ENCODE peak calls at places on chromosome 11, in four cellular contexts. F is astrocyte of the spinal cord, T is psoas muscle, W is amniotic epithelial cell. O is an unnamed sample.

GRCh38 chr11:118353084-118353710 is 6.2 kb upstream of the UBE4A start:
- DNase-seq in F (peak; percentile 25), T (no peak), W (peak; percentile 7), O (no peak)

GRCh38 chr11:3639841-3640240 is 2.0 kb downstream of the ART5 start:
- DNase-seq in F (no peak), T (no peak), W (no peak), O (no peak)

GRCh38 chr11:103222801-103223200 is 113.6 kb downstream of the DYNC2H1 start:
- DNase-seq in F (peak; percentile 20), T (no peak), W (no peak), O (no peak)

GRCh38 chr11:128299132-128299726 is 288.1 kb downstream of the ETS1 start:
- DNase-seq in F (peak; percentile 58), T (no peak), W (peak; percentile 72), O (no peak)

GRCh38 chr11:133661867-133662266 is 129.6 kb upstream of the OPCML start:
- DNase-seq in F (no peak), T (no peak), W (no peak), O (no peak)

GRCh38 chr11:78798567-78799170 is 224.0 kb upstream of the NARS2 start:
- DNase-seq in F (peak; percentile 66), T (peak; percentile 74), W (peak; percentile 45), O (peak; percentile 58)

GRCh38 chr11:12818333-12819015 is 144.3 kb downstream of the TEAD1 start:
- DNase-seq in F (peak; percentile 74), T (no peak), W (peak; percentile 96), O (no peak)

GRCh38 chr11:68036717-68037239 is 2.0 kb upstream of the TCIRG1 start:
- DNase-seq in F (no peak), T (peak; percentile 64), W (no peak), O (no peak)

GRCh38 chr11:8110396-8110795 is 29.4 kb downstream of the TUB start:
- DNase-seq in F (no peak), T (no peak), W (no peak), O (no peak)

GRCh38 chr11:71495286-71496090 is 31.6 kb upstream of the KRTAP5-7 start:
- DNase-seq in F (no peak), T (no peak), W (no peak), O (no peak)

GRCh38 chr11:128599729-128600128 is 12.4 kb upstream of the ETS1 start:
- DNase-seq in F (no peak), T (no peak), W (peak; percentile 50), O (no peak)

GRCh38 chr11:91967018-91967715 is 257.5 kb upstream of the FAT3 start:
- DNase-seq in F (no peak), T (no peak), W (no peak), O (no peak)

GRCh38 chr11:111571829-111572501 is 30.3 kb upstream of the SIK2 start:
- DNase-seq in F (no peak), T (no peak), W (peak; percentile 18), O (no peak)

GRCh38 chr11:95512682-95513081 is 276.9 kb downstream of the FAM76B start:
- DNase-seq in F (peak; percentile 83), T (peak; percentile 29), W (peak; percentile 91), O (no peak)

O was measured in HuH-7.